ENCODE peak calls at places on chromosomes 2 and 18, in seven cellular contexts. E is adrenal gland, T is renal cortical epithelial cell, A is HCEC 1CT, Q is midbrain, M is coronary artery, K is lower lobe of right lung. I is an unnamed sample.

GRCh38 chr18:9380101-9380500 is 45.5 kb downstream of the TWSG1 start:
- DNase-seq in E (no peak), T (no peak), A (peak; percentile 11), Q (no peak), M (no peak), K (no peak), I (peak; percentile 90)

GRCh38 chr2:99278793-99279291 is 22.2 kb downstream of the LYG1 start:
- DNase-seq in E (peak; percentile 22), T (peak; percentile 93), A (peak; percentile 83), Q (no peak), M (no peak), K (no peak), I (peak; percentile 86)

GRCh38 chr2:194954216-194954615 is 702.8 kb upstream of the SLC39A10 start:
- DNase-seq in E (no peak), T (no peak), A (no peak), Q (no peak), M (no peak), K (no peak), I (no peak)

GRCh38 chr18:23867011-23867410 is 147.5 kb upstream of the TTC39C start:
- DNase-seq in E (no peak), T (no peak), A (no peak), Q (no peak), M (no peak), K (no peak), I (no peak)

GRCh38 chr2:238945433-238946150 is 97.7 kb downstream of the TWIST2 start:
- DNase-seq in E (peak; percentile 15), T (peak; percentile 18), A (peak; percentile 34), Q (peak; percentile 11), M (peak; percentile 78), K (no peak), I (peak; percentile 68)

GRCh38 chr2:189421644-189422043 is 19.6 kb upstream of the WDR75 start:
- DNase-seq in E (no peak), T (peak; percentile 80), A (peak; percentile 86), Q (no peak), M (no peak), K (no peak), I (peak; percentile 75)

GRCh38 chr2:229660951-229661350 is 53.4 kb downstream of the DNER start:
- DNase-seq in E (no peak), T (peak; percentile 59), A (peak; percentile 20), Q (no peak), M (no peak), K (no peak), I (no peak)

GRCh38 chr2:213251618-213252017 is 32.6 kb upstream of the SPAG16 start:
- DNase-seq in E (no peak), T (peak; percentile 77), A (peak; percentile 54), Q (peak; percentile 78), M (no peak), K (no peak), I (peak; percentile 77)

GRCh38 chr2:240965296-240965904 is 33.0 kb upstream of the SNED1 start:
- DNase-seq in E (peak; percentile 29), T (no peak), A (no peak), Q (no peak), M (no peak), K (peak; percentile 75), I (no peak)

GRCh38 chr2:240412211-240412830 is 23.1 kb upstream of the GPC1 start:
- DNase-seq in E (no peak), T (no peak), A (no peak), Q (no peak), M (peak; percentile 59), K (peak; percentile 39), I (no peak)

GRCh38 chr2:211836409-211836808 is 702.2 kb downstream of the ERBB4 start:
- DNase-seq in E (no peak), T (peak; percentile 16), A (no peak), Q (no peak), M (no peak), K (no peak), I (no peak)

GRCh38 chr2:240438810-240439697 is 3.6 kb downstream of the GPC1 start:
- DNase-seq in E (no peak), T (no peak), A (no peak), Q (no peak), M (no peak), K (peak; percentile 44), I (no peak)

GRCh38 chr2:172743143-172743542 is 7.5 kb downstream of the RAPGEF4 start:
- DNase-seq in E (no peak), T (no peak), A (no peak), Q (no peak), M (no peak), K (no peak), I (no peak)

GRCh38 chr2:219570924-219571310 is 422 bp downstream of the OBSL1 start:
- DNase-seq in E (no peak), T (no peak), A (peak; percentile 7), Q (no peak), M (no peak), K (no peak), I (peak; percentile 32)

GRCh38 chr2:79573895-79574674 is 61.2 kb downstream of the CTNNA2 start:
- DNase-seq in E (no peak), T (no peak), A (no peak), Q (no peak), M (no peak), K (no peak), I (no peak)

GRCh38 chr2:187233811-187234210 is 214.2 kb downstream of the CALCRL start:
- DNase-seq in E (no peak), T (no peak), A (peak; percentile 63), Q (no peak), M (no peak), K (no peak), I (no peak)

GRCh38 chr2:19312949-19313348 is 45.5 kb downstream of the OSR1 start:
- DNase-seq in E (no peak), T (peak; percentile 19), A (peak; percentile 34), Q (no peak), M (no peak), K (no peak), I (peak; percentile 49)

GRCh38 chr2:60552096-60552850 is 1.2 kb downstream of the BCL11A start:
- DNase-seq in E (peak; percentile 45), T (no peak), A (no peak), Q (no peak), M (no peak), K (no peak), I (peak; percentile 14)

GRCh38 chr2:54166121-54166773 is 50.8 kb downstream of the ACYP2 start:
- DNase-seq in E (no peak), T (no peak), A (peak; percentile 5), Q (no peak), M (no peak), K (no peak), I (peak; percentile 24)

GRCh38 chr18:56402872-56403516 is 235.4 kb downstream of the TXNL1 start:
- DNase-seq in E (no peak), T (peak; percentile 86), A (peak; percentile 87), Q (no peak), M (no peak), K (no peak), I (peak; percentile 94)

GRCh38 chr2:128492966-128493811 is 174.5 kb upstream of the HS6ST1 start:
- DNase-seq in E (peak; percentile 24), T (no peak), A (no peak), Q (no peak), M (peak; percentile 53), K (no peak), I (no peak)

GRCh38 chr2:2769481-2770431 is 438.7 kb upstream of the MYT1L start:
- DNase-seq in E (no peak), T (no peak), A (no peak), Q (peak; percentile 41), M (no peak), K (no peak), I (no peak)

I was measured in AG10803.